ENCODE peak calls at places on chromosomes 16 and 17, in four cellular contexts. Z is T-helper 1 cell; C is stimulated activated CD8-positive, alpha-beta memory T cell treated with anti-CD3 and anti-CD28 coated beads, Interleukin-7, amount 100 ng/mL, for 1 hour; N is activated B cell treated with CpG ODN at 0.5 μM for 24 hours. Q is an unnamed sample.

GRCh38 chr16:21116148-21116693 is 34.4 kb downstream of the DNAH3 start:
- DNase-seq in Z (no peak), C (no peak), N (peak), Q (no peak)

GRCh38 chr17:17940451-17940911 is 31.7 kb downstream of the TOM1L2 start:
- DNase-seq in Z (no peak), C (no peak), N (no peak), Q (no peak)

GRCh38 chr17:38421871-38422819 is 6.1 kb upstream of the ARHGAP23 start:
- DNase-seq in Z (no peak), C (no peak), N (no peak), Q (no peak)

GRCh38 chr16:67842509-67843342 is 606 bp downstream of the THAP11 start:
- DNase-seq in Z (peak), C (peak), N (no peak), Q (peak)

GRCh38 chr16:69171325-69172095 is 15.5 kb upstream of the SNTB2 start:
- DNase-seq in Z (no peak), C (no peak), N (no peak), Q (no peak)

GRCh38 chr16:55655709-55656694 is at the start of gene SLC6A2:
- DNase-seq in Z (no peak), C (no peak), N (no peak), Q (no peak)

GRCh38 chr17:75504347-75505151 is 10.8 kb downstream of the CASKIN2 start:
- DNase-seq in Z (no peak), C (no peak), N (peak), Q (no peak)

GRCh38 chr17:49670641-49671040 is 7.3 kb downstream of the SPOP start:
- DNase-seq in Z (no peak), C (no peak), N (no peak), Q (no peak)

GRCh38 chr17:32007463-32008298 is 498 bp downstream of the LRRC37B start:
- DNase-seq in Z (peak), C (no peak), N (no peak), Q (peak)

GRCh38 chr17:11274106-11274505 is 33.1 kb downstream of the SHISA6 start:
- DNase-seq in Z (no peak), C (no peak), N (no peak), Q (no peak)

GRCh38 chr17:83103200-83103937 is 24.0 kb downstream of the METRNL start:
- DNase-seq in Z (no peak), C (no peak), N (no peak), Q (no peak)

GRCh38 chr17:22410136-22410535 is 717.8 kb downstream of the KCNJ18 start:
- DNase-seq in Z (no peak), C (no peak), N (no peak), Q (no peak)

GRCh38 chr16:86924537-86924936 is 346.2 kb downstream of the FOXL1 start:
- DNase-seq in Z (no peak), C (no peak), N (no peak), Q (no peak)

GRCh38 chr16:58051821-58052603 is 26.5 kb downstream of the MMP15 start:
- DNase-seq in Z (no peak), C (no peak), N (no peak), Q (no peak)

GRCh38 chr17:81517339-81518112 is 4.9 kb upstream of the ACTG1 start:
- DNase-seq in Z (no peak), C (no peak), N (peak), Q (peak)

GRCh38 chr17:43822566-43823190 is 10.3 kb downstream of the MPP3 start:
- DNase-seq in Z (no peak), C (no peak), N (no peak), Q (no peak)